ENCODE peak calls at places on chromosomes 6 and 20, in six cellular contexts. D is GM03348; W is SJSA1; I is lung; M is SW 1271; A is activated CD4-positive, CD25-positive, alpha-beta regulatory T cell. J is an unnamed sample.

GRCh38 chr6:1817033-1817761 is 207.5 kb downstream of the FOXC1 start:
- DNase-seq in W (peak), I (no peak), M (no peak), A (no peak), D (peak), J (no peak)

GRCh38 chr6:1496836-1497592 is 107.6 kb downstream of the FOXF2 start:
- DNase-seq in A (no peak), I (no peak), D (no peak), W (no peak), M (no peak), J (no peak)

GRCh38 chr20:52921300-52921699 is 50.9 kb upstream of the TSHZ2 start:
- DNase-seq in I (no peak), D (no peak), M (no peak), A (no peak), W (no peak), J (no peak)

GRCh38 chr20:38237381-38237780 is 23.2 kb downstream of the KIAA1755 start:
- DNase-seq in W (no peak), I (no peak), A (no peak), D (no peak), M (no peak), J (no peak)

GRCh38 chr20:19757487-19757972 is 528 bp upstream of the RIN2 start:
- DNase-seq in I (peak), W (no peak), M (peak), D (peak), A (no peak), J (peak)

GRCh38 chr6:33392168-33392947 is 735 bp downstream of the KIFC1 start:
- DNase-seq in I (no peak), W (peak), D (no peak), A (no peak), M (no peak), J (no peak)

GRCh38 chr20:15475483-15475882 is 1097.8 kb downstream of the KIF16B start:
- DNase-seq in I (peak), W (no peak), M (no peak), A (no peak), D (peak), J (no peak)

GRCh38 chr6:23265270-23265669 is 695.9 kb downstream of the HDGFL1 start:
- DNase-seq in I (no peak), D (no peak), M (no peak), W (no peak), A (no peak), J (no peak)

GRCh38 chr20:36311141-36311853 is 5.2 kb downstream of the DLGAP4 start:
- DNase-seq in A (no peak), W (no peak), I (no peak), M (no peak), D (no peak), J (no peak)

GRCh38 chr6:151043944-151044343 is 178.4 kb downstream of the MTHFD1L start:
- DNase-seq in A (no peak), M (no peak), W (peak), I (no peak), D (no peak), J (no peak)

GRCh38 chr6:167651251-167652041 is 175.3 kb upstream of the AFDN start:
- DNase-seq in I (no peak), W (no peak), D (no peak), A (no peak), M (no peak), J (no peak)

J was measured in activated B cell treated with CpG ODN at 0.5 μM for 24 hours.